ENCODE peak calls at places on chromosome 4, in seven cellular contexts. U is heart left ventricle; R is PC-3; J is CD8-positive, alpha-beta T cell; F is right lobe of liver; N is A549; X is kidney. T is an unnamed sample.

GRCh38 chr4:142379277-142380051 is 466.6 kb downstream of the INPP4B start:
- DNase-seq in J (no peak), X (no peak), R (peak), F (no peak), N (peak), U (no peak), T (no peak)

GRCh38 chr4:13483142-13484044 is 747 bp downstream of the RAB28 start:
- DNase-seq in U (peak), N (peak), J (peak), F (no peak), R (peak), X (no peak), T (peak)

GRCh38 chr4:146520894-146521542 is 722 bp downstream of the SLC10A7 start:
- DNase-seq in R (peak), N (peak), F (peak), J (peak), X (no peak), U (no peak), T (peak)

GRCh38 chr4:37438880-37439279 is 194.3 kb downstream of the NWD2 start:
- DNase-seq in R (peak), U (no peak), F (no peak), N (no peak), X (no peak), J (no peak), T (no peak)

GRCh38 chr4:150402968-150403367 is 179.0 kb upstream of the MAB21L2 start:
- DNase-seq in F (peak), J (peak), N (no peak), U (peak), X (peak), R (no peak), T (peak)

GRCh38 chr4:190017357-190018200 is 9.5 kb downstream of the FRG2 start:
- DNase-seq in X (no peak), J (no peak), N (no peak), F (no peak), R (no peak), U (no peak), T (no peak)

GRCh38 chr4:98469776-98470175 is 188.6 kb downstream of the TSPAN5 start:
- DNase-seq in J (no peak), R (no peak), N (no peak), X (no peak), U (no peak), F (no peak), T (no peak)

GRCh38 chr4:31366041-31366440 is 645.9 kb downstream of the PCDH7 start:
- DNase-seq in R (peak), N (no peak), U (no peak), X (no peak), F (no peak), J (no peak), T (no peak)

GRCh38 chr4:86909945-86910344 is 17.7 kb upstream of the C4orf36 start:
- DNase-seq in R (no peak), N (no peak), X (no peak), F (no peak), J (no peak), U (no peak), T (no peak)

GRCh38 chr4:78683352-78683751 is 92.8 kb upstream of the BMP2K start:
- DNase-seq in U (no peak), N (no peak), F (no peak), J (no peak), R (no peak), X (no peak), T (no peak)

GRCh38 chr4:57191523-57192034 is 81.4 kb upstream of the IGFBP7 start:
- DNase-seq in X (no peak), N (no peak), J (no peak), U (no peak), F (no peak), R (peak), T (peak)

GRCh38 chr4:113584407-113585150 is 177.0 kb downstream of the CAMK2D start:
- DNase-seq in F (no peak), U (no peak), N (peak), X (no peak), J (no peak), R (no peak), T (no peak)

GRCh38 chr4:6049972-6050371 is 31.7 kb upstream of the C4orf50 start:
- DNase-seq in N (no peak), X (no peak), U (no peak), F (no peak), J (no peak), R (no peak), T (no peak)

GRCh38 chr4:33494150-33494549 is 2750.2 kb downstream of the ARAP2 start:
- DNase-seq in U (no peak), F (no peak), R (peak), J (no peak), N (peak), X (no peak), T (no peak)

GRCh38 chr4:115515379-115516171 is 402.2 kb upstream of the NDST4 start:
- DNase-seq in X (no peak), N (no peak), J (no peak), R (no peak), F (no peak), U (no peak), T (no peak)

GRCh38 chr4:98125585-98125984 is 17.7 kb downstream of the STPG2 start:
- DNase-seq in X (peak), F (no peak), U (no peak), N (no peak), J (no peak), R (no peak), T (no peak)

GRCh38 chr4:31069151-31069550 is 349.0 kb downstream of the PCDH7 start:
- DNase-seq in U (no peak), X (no peak), J (no peak), N (no peak), F (no peak), R (no peak), T (no peak)

GRCh38 chr4:99300934-99301333 is 10.1 kb upstream of the ADH1A start:
- DNase-seq in X (peak), J (no peak), N (peak), F (peak), R (peak), U (peak), T (peak)

GRCh38 chr4:95761441-95761840 is 78.5 kb upstream of the PDHA2 start:
- DNase-seq in U (no peak), N (peak), J (no peak), R (peak), F (no peak), X (no peak), T (no peak)

DNA sequence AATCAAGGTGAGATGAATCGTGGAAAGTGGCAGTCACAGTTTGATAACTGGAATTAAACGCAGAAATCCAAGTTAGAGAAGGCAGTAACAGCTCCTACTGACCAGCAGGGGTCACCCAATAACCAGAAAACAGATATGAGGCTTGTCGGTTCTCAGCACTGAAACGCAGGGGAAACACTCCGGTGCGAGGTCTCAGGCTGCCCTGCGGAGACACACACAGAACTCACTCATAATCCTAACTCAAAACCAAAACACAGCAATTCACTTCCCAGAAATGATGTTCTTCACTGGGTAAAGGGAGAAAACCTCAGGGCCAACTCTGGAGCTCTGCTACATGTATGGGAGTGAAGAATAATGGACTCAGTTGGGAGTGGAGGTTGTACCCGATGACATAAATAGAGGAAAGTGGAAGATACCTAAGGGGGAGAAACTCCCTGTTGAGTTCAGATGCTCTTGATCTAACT is 384.4 kb downstream of the RAPGEF2 start:
- DNase-seq in J (no peak), R (peak), U (no peak), N (peak), X (no peak), F (peak), T (peak)
- TF ChIP-seq CTCF in J (peak), R (peak), U (peak), N (peak), X (peak), F (peak), T (peak)

DNA sequence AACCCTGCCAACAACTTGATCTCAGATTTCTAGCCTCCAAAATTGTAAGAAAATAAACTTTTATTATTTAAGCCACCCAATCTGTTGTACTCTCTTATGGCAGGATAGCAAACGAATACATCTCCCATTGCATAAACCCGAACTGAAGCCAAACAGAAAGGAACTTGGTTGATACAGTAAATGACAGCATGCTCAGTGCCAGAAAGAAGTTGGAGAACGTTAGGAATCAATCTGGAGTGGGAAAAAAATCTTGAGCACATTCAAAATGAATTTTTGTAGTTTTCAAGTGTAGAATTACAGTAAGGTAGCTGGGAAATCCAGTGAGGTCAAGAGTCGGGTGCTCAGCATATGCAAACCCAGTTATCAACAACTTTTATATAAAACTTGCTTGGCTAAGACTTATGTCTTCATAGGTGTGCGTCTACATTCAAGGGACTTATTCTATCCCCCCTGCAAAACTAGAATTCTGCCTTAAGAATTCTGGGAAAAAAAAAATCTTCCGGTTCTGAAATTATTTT is 157.5 kb upstream of the ANKRD50 start:
- DNase-seq in U (no peak), R (no peak), J (no peak), N (no peak), X (no peak), F (no peak), T (no peak)
- H3K27ac ChIP-seq in U (no peak), R (no peak), J (no peak), N (no peak), X (no peak), F (no peak), T (no peak)

GRCh38 chr4:20268028-20268427 is 16.3 kb downstream of the SLIT2 start:
- DNase-seq in J (no peak), F (no peak), N (no peak), R (no peak), U (no peak), X (no peak), T (no peak)
- TF ChIP-seq CTCF in J (no peak), F (no peak), N (no peak), R (no peak), U (no peak), X (no peak), T (no peak)

GRCh38 chr4:93658443-93658842 is 170.1 kb upstream of the ATOH1 start:
- DNase-seq in U (no peak), F (no peak), N (no peak), J (no peak), X (no peak), R (peak), T (no peak)
- H3K27ac ChIP-seq in U (no peak), F (no peak), N (no peak), J (no peak), X (no peak), R (no peak), T (no peak)

DNA sequence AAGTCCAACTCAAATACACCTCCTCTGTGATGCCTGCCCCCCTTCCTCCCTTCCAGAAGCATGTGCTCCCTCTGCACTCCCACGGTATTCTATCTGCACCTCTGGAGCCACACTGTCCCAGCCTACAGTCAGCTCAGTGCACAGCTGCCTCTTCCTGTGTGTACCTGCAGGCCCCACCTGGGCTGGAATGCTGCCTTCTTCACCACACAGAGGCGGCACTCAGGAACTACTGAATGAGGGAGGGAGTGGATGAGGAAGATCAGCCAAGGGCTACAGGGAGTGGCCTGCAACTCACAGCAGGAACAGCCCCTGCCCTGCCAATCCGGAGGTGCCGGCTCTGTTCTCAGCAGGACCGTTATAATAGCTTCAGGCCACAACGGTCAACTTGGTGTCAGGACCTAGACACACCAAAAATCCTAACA is 10.1 kb downstream of the AFAP1 start:
- DNase-seq in R (peak), N (peak), J (no peak), U (no peak), X (no peak), F (no peak), T (peak)
- TF ChIP-seq CTCF in R (no peak), N (no peak), J (no peak), U (no peak), X (no peak), F (no peak), T (no peak)

DNA sequence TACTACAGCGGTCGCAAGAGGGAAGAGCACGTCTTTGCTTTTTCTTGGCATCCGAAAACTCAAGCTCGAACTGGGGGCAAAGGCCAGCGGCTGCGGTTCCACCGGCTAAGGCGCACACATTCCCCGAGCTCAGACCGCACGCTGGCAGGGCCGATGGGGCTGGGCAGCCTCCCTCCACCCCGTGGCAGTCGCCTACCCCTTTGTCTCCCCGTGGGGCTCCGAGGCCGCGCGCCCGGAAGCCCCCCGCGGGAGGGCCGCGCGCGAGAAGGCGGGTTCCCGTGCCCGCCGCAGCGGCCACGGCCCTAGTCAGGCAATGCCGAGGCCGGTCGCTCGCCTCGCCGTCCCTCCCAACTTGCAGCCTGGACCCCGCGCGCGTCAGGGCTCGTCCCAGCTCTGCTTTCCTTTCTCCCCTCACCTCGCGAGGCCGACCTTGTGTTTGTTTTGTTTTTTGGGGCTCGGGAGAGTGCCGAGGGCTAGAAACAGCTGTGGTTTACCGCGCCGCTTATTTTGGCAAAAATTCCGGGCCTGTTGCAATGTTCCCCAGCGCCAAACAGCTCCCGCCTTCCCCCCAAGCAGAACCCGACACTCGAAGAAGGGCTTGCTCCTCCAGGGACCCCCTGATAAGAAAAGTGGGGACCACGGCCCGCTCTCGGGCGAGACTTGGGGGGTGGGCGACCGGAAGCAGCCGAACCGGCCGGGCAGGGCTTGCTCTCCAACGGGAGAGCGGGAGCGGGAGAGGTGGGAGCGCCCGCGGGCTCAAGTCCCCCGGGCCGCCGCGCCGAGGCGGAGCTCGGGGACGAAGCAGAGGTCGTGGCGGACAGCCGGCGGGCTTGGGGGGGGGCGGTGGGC is 553 bp upstream of the N4BP2 start:
- DNase-seq in J (peak), F (peak), N (peak), U (peak), R (peak), X (peak), T (peak)
- H3K27ac ChIP-seq in J (peak), F (peak), N (peak), U (peak), R (peak), X (peak), T (peak)

GRCh38 chr4:75892508-75892907 is 9.7 kb downstream of the PPEF2 start:
- DNase-seq in R (peak), N (peak), X (no peak), J (no peak), F (no peak), U (no peak), T (no peak)
- TF ChIP-seq CTCF in R (peak), N (no peak), X (no peak), J (no peak), F (no peak), U (no peak), T (peak)

GRCh38 chr4:172851534-172851933 is 317.1 kb upstream of the GALNT7 start:
- DNase-seq in X (no peak), J (no peak), R (peak), N (no peak), F (no peak), U (no peak), T (no peak)
- H3K27ac ChIP-seq in X (no peak), J (no peak), R (peak), N (peak), F (no peak), U (no peak), T (no peak)

T was measured in thyroid gland.